ENCODE peak calls at places on chromosomes 13 and 19, in five cellular contexts. S is non-pigmented ciliary epithelial cell; R is activated CD4-positive, CD25-positive, alpha-beta regulatory T cell treated with anti-CD3 and anti-CD28 coated beads, Interleukin-2, amount 50 U/mL, for 16 hours; Y is HT1080; E is mesendoderm. C is an unnamed sample.

GRCh38 chr19:14550201-14550754 is 20.9 kb downstream of the TECR start:
- DNase-seq in S (no peak), Y (no peak), R (no peak), E (no peak), C (no peak)

GRCh38 chr13:32585625-32586021 is 629 bp upstream of the PDS5B start:
- DNase-seq in S (no peak), R (no peak), E (peak), Y (no peak), C (no peak)

GRCh38 chr19:17081672-17082630 is 6.4 kb downstream of the MYO9B start:
- DNase-seq in S (no peak), Y (no peak), R (no peak), E (peak), C (no peak)

GRCh38 chr13:79128158-79128557 is 277.9 kb downstream of the RBM26 start:
- DNase-seq in S (peak), R (no peak), Y (peak), E (no peak), C (peak)

GRCh38 chr19:47531640-47532387 is 17.0 kb upstream of the NAPA start:
- DNase-seq in R (no peak), Y (no peak), E (no peak), S (no peak), C (no peak)

GRCh38 chr19:38003427-38004099 is 96.6 kb downstream of the SIPA1L3 start:
- DNase-seq in R (no peak), S (peak), E (peak), Y (peak), C (peak)

GRCh38 chr13:97125051-97125809 is 96.9 kb upstream of the MBNL2 start:
- DNase-seq in Y (peak), R (no peak), E (peak), S (peak), C (peak)

GRCh38 chr13:27037171-27037570 is 134.4 kb downstream of the USP12 start:
- DNase-seq in E (no peak), S (no peak), Y (no peak), R (no peak), C (no peak)

GRCh38 chr13:34340534-34340933 is 522.6 kb downstream of the RFC3 start:
- DNase-seq in R (no peak), E (no peak), Y (peak), S (no peak), C (peak)

GRCh38 chr19:40630571-40631160 is 29.5 kb downstream of the LTBP4 start:
- DNase-seq in E (no peak), S (no peak), Y (no peak), R (no peak), C (no peak)

GRCh38 chr19:57317503-57317902 is 2.8 kb upstream of the ZNF543 start:
- DNase-seq in R (no peak), Y (no peak), S (no peak), E (no peak), C (no peak)

GRCh38 chr19:29418106-29418684 is 107.6 kb upstream of the VSTM2B start:
- DNase-seq in Y (peak), R (no peak), E (no peak), S (no peak), C (no peak)

GRCh38 chr13:20127563-20128458 is 33.0 kb downstream of the GJA3 start:
- DNase-seq in R (no peak), E (peak), Y (no peak), S (no peak), C (peak)

GRCh38 chr19:51550848-51551672 is 19.6 kb upstream of the SIGLEC6 start:
- DNase-seq in R (no peak), S (no peak), Y (no peak), E (no peak), C (no peak)

GRCh38 chr13:28470286-28470685 is 24.6 kb downstream of the FLT1 start:
- DNase-seq in Y (no peak), R (no peak), S (no peak), E (no peak), C (no peak)

GRCh38 chr13:113918981-113919646 is 54.8 kb downstream of the C13orf46 start:
- DNase-seq in Y (no peak), R (no peak), E (no peak), S (no peak), C (no peak)

GRCh38 chr19:30719991-30720329 is 347.8 kb downstream of the ZNF536 start:
- DNase-seq in S (no peak), E (peak), Y (no peak), R (no peak), C (peak)

GRCh38 chr13:65724261-65724660 is 1505.9 kb downstream of the PCDH9 start:
- DNase-seq in E (no peak), Y (peak), R (no peak), S (peak), C (no peak)

GRCh38 chr13:112767506-112768471 is 78.0 kb downstream of the ATP11A start:
- DNase-seq in Y (no peak), E (no peak), R (no peak), S (no peak), C (no peak)

GRCh38 chr19:2315818-2316353 is 7.9 kb upstream of the LINGO3 start:
- DNase-seq in Y (peak), S (no peak), R (no peak), E (peak), C (no peak)

GRCh38 chr13:101529419-101529818 is 76.9 kb downstream of the ITGBL1 start:
- DNase-seq in S (peak), R (no peak), E (peak), Y (peak), C (no peak)